ENCODE peak calls at places on chromosomes 5 and 9, in four cellular contexts. One of them, this sample, is unnamed. For H3K79me2, the result is how much of the 10 kb centered on the place peaks cover.

GRCh38 chr5:79133121-79133656 is 21.6 kb downstream of the BHMT start:
- DNase-seq in HCT116: peak
- DNase-seq in K562: peak
- DNase-seq in H1: no peak
- DNase-seq in this sample: peak

GRCh38 chr5:142977363-142978051 is 207.3 kb downstream of the ARHGAP26 start:
- DNase-seq in HCT116: no peak
- DNase-seq in K562: peak
- DNase-seq in H1: no peak
- DNase-seq in this sample: no peak

GRCh38 chr5:38500861-38501260 is 55.6 kb downstream of the LIFR start:
- DNase-seq in HCT116: no peak
- DNase-seq in K562: no peak
- DNase-seq in H1: no peak
- DNase-seq in this sample: no peak

GRCh38 chr9:4666042-4666699 is at the start of gene SPATA6L:
- DNase-seq in HCT116: no peak
- DNase-seq in K562: no peak
- DNase-seq in H1: peak
- DNase-seq in this sample: peak

GRCh38 chr5:96256795-96257470 is 176.1 kb downstream of the PCSK1 start:
- DNase-seq in HCT116: peak
- DNase-seq in K562: peak
- DNase-seq in H1: no peak
- DNase-seq in this sample: no peak

GRCh38 chr5:38916802-38917201 is 71.0 kb downstream of the OSMR start:
- DNase-seq in HCT116: no peak
- DNase-seq in K562: no peak
- DNase-seq in H1: no peak
- DNase-seq in this sample: no peak

GRCh38 chr5:136057401-136057951 is 28.7 kb downstream of the TGFBI start:
- DNase-seq in HCT116: no peak
- DNase-seq in K562: no peak
- DNase-seq in H1: no peak
- DNase-seq in this sample: no peak

GRCh38 chr5:6449465-6450158 is 953 bp downstream of the UBE2QL1 start:
- DNase-seq in HCT116: no peak
- DNase-seq in K562: no peak
- DNase-seq in H1: no peak
- DNase-seq in this sample: no peak

DNA sequence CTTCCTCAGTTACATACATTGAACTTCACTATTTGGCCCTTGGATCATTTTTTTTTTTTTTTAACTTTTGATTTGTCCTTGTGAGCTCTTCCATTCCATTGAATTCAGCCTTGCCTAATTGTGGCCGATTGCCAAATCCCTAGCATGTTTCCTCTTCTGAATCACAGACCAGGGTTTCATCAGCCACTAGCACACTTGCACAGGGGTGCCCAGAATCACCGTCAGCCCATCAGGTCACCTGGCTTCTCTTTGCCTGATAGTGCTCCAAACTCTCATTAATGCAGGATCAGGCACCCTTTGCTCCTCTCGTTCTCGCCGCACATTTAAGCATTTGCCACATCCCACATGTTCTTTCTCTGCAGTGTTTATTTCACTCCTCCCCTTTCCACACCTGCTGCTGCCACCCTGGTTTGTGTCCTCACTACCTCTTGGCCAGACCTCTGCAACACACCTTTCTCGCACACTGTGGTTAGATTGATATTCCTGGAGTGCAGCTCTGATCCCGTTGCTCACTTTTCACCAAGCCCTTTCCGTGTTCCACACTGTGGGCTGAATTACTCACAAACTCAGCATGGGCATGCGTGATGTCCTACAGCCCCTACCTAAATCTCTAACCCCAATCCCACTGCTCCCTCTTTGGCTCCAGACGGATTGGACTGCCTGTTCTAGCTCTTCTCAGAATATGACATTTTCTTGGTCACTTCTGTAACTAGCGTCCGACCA is 9.8 kb downstream of the PIK3R1 start:
- DNase-seq in HCT116: no peak
- DNase-seq in K562: no peak
- DNase-seq in H1: no peak
- DNase-seq in this sample: peak
- H3K79me2 ChIP-seq in HCT116: under half
- H3K79me2 ChIP-seq in K562: under half
- H3K79me2 ChIP-seq in H1: under half
- H3K79me2 ChIP-seq in this sample: half or more

GRCh38 chr5:151800527-151800926 is 28.8 kb downstream of the G3BP1 start:
- DNase-seq in HCT116: no peak
- DNase-seq in K562: no peak
- DNase-seq in H1: no peak
- DNase-seq in this sample: no peak

GRCh38 chr5:151798674-151799073 is 26.9 kb downstream of the G3BP1 start:
- DNase-seq in HCT116: no peak
- DNase-seq in K562: no peak
- DNase-seq in H1: no peak
- DNase-seq in this sample: no peak

GRCh38 chr5:151795426-151795825 is 23.7 kb downstream of the G3BP1 start:
- DNase-seq in HCT116: no peak
- DNase-seq in K562: no peak
- DNase-seq in H1: no peak
- DNase-seq in this sample: no peak

GRCh38 chr5:151799407-151799806 is 27.7 kb downstream of the G3BP1 start:
- DNase-seq in HCT116: no peak
- DNase-seq in K562: no peak
- DNase-seq in H1: no peak
- DNase-seq in this sample: no peak
- TF ChIP-seq SRF in HCT116: no peak
- TF ChIP-seq SRF in K562: no peak
- TF ChIP-seq SRF in H1: no peak
- TF ChIP-seq SRF in this sample: no peak

GRCh38 chr5:52015760-52016159 is 632.5 kb downstream of the ISL1 start:
- DNase-seq in HCT116: no peak
- DNase-seq in K562: no peak
- DNase-seq in H1: no peak
- DNase-seq in this sample: peak

DNA sequence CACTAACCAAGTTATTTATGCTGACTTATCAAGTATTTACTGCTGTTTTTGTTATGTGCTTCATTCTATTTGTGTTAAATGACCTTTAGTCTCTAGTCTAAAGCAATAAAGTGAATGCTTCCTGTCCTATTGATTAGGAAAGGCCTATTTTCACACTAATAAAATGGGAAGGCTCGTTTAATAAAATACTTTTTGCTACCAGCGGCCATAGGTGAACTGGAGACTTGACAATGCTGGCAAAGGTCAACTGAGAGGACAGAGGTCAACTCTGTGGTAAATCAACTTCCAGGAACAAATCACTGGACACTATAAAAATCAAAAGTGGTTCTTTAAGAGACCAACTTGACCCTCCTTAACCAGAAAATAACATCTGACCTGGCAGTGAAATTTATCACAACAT is 634.3 kb downstream of the ISL1 start:
- DNase-seq in HCT116: no peak
- DNase-seq in K562: no peak
- DNase-seq in H1: no peak
- DNase-seq in this sample: no peak
- H3K79me2 ChIP-seq in HCT116: under half
- H3K79me2 ChIP-seq in K562: under half
- H3K79me2 ChIP-seq in H1: under half
- H3K79me2 ChIP-seq in this sample: under half

GRCh38 chr9:133063159-133063499 is 1.3 kb downstream of the CEL start:
- DNase-seq in HCT116: no peak
- DNase-seq in K562: no peak
- DNase-seq in H1: no peak
- DNase-seq in this sample: no peak

GRCh38 chr9:133058051-133058450 is 3.7 kb upstream of the CEL start:
- DNase-seq in HCT116: no peak
- DNase-seq in K562: no peak
- DNase-seq in H1: no peak
- DNase-seq in this sample: no peak

GRCh38 chr9:133058550-133059320 is 3.0 kb upstream of the CEL start:
- DNase-seq in HCT116: no peak
- DNase-seq in K562: peak
- DNase-seq in H1: no peak
- DNase-seq in this sample: no peak

GRCh38 chr9:133059623-133060022 is 2.2 kb upstream of the CEL start:
- DNase-seq in HCT116: no peak
- DNase-seq in K562: no peak
- DNase-seq in H1: no peak
- DNase-seq in this sample: no peak

DNA sequence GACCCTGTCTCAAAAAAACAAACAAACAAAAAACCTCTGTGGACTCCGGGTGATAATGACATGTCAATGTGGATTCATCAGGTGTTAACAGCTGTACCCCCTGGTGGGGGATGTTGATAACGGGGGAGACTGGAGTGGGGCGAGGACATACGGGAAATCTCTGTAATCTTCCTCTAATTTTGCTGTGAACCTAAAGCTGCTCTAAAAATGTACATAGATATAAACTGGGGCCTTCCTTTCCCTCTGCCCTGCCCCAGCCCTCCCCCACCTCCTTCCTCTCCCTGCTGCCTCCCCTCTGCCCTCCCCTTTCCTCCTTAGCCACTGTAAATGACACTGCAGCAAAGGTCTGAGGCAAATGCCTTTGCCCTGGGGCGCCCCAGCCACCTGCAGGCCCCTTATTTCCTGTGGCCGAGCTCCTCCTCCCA is 1.4 kb upstream of the CEL start:
- DNase-seq in HCT116: no peak
- DNase-seq in K562: peak
- DNase-seq in H1: no peak
- DNase-seq in this sample: no peak
- TF ChIP-seq SRF in HCT116: no peak
- TF ChIP-seq SRF in K562: no peak
- TF ChIP-seq SRF in H1: no peak
- TF ChIP-seq SRF in this sample: no peak

GRCh38 chr5:88884435-88884877 is 1.5 kb upstream of the MEF2C start:
- DNase-seq in HCT116: no peak
- DNase-seq in K562: peak
- DNase-seq in H1: no peak
- DNase-seq in this sample: no peak
- H3K79me2 ChIP-seq in HCT116: under half
- H3K79me2 ChIP-seq in K562: half or more
- H3K79me2 ChIP-seq in H1: under half
- H3K79me2 ChIP-seq in this sample: under half

This sample was measured in HepG2.